ENCODE peak calls at places on chromosomes 12 and 14, in ten cellular contexts. One of them, this sample, is unnamed.

GRCh38 chr12:27531916-27532315 is 7.9 kb downstream of the PPFIBP1 start:
- DNase-seq in OCI-LY7: no peak
- DNase-seq in neural progenitor cell: no peak
- DNase-seq in uterus: no peak
- DNase-seq in body of pancreas: peak; percentile 21
- DNase-seq in HCT116: no peak
- DNase-seq in right lobe of liver: no peak
- DNase-seq in neuronal stem cell: no peak
- DNase-seq in A549: no peak
- DNase-seq in sigmoid colon: no peak
- DNase-seq in this sample: no peak

GRCh38 chr14:79740043-79740442 is 471.3 kb downstream of the DIO2 start:
- DNase-seq in OCI-LY7: no peak
- DNase-seq in neural progenitor cell: peak; percentile 53
- DNase-seq in uterus: no peak
- DNase-seq in body of pancreas: no peak
- DNase-seq in HCT116: no peak
- DNase-seq in right lobe of liver: no peak
- DNase-seq in neuronal stem cell: peak; percentile 40
- DNase-seq in A549: no peak
- DNase-seq in sigmoid colon: no peak
- DNase-seq in this sample: no peak

GRCh38 chr12:111093428-111094142 is 173.2 kb upstream of the MYL2 start:
- DNase-seq in OCI-LY7: peak; percentile 70
- DNase-seq in neural progenitor cell: no peak
- DNase-seq in uterus: no peak
- DNase-seq in body of pancreas: no peak
- DNase-seq in HCT116: no peak
- DNase-seq in right lobe of liver: no peak
- DNase-seq in neuronal stem cell: no peak
- DNase-seq in A549: no peak
- DNase-seq in sigmoid colon: no peak
- DNase-seq in this sample: no peak

GRCh38 chr14:68215628-68216027 is 396.0 kb downstream of the RAD51B start:
- DNase-seq in OCI-LY7: peak; percentile 7
- DNase-seq in neural progenitor cell: no peak
- DNase-seq in uterus: no peak
- DNase-seq in body of pancreas: no peak
- DNase-seq in HCT116: no peak
- DNase-seq in right lobe of liver: no peak
- DNase-seq in neuronal stem cell: no peak
- DNase-seq in A549: no peak
- DNase-seq in sigmoid colon: no peak
- DNase-seq in this sample: no peak

GRCh38 chr12:58066296-58066695 is 124.9 kb downstream of the ATP23 start:
- DNase-seq in OCI-LY7: no peak
- DNase-seq in neural progenitor cell: no peak
- DNase-seq in uterus: no peak
- DNase-seq in body of pancreas: no peak
- DNase-seq in HCT116: no peak
- DNase-seq in right lobe of liver: no peak
- DNase-seq in neuronal stem cell: no peak
- DNase-seq in A549: no peak
- DNase-seq in sigmoid colon: no peak
- DNase-seq in this sample: no peak

GRCh38 chr12:52383331-52383730 is 2.1 kb downstream of the KRT84 start:
- DNase-seq in OCI-LY7: no peak
- DNase-seq in neural progenitor cell: no peak
- DNase-seq in uterus: no peak
- DNase-seq in body of pancreas: no peak
- DNase-seq in HCT116: no peak
- DNase-seq in right lobe of liver: no peak
- DNase-seq in neuronal stem cell: no peak
- DNase-seq in A549: no peak
- DNase-seq in sigmoid colon: no peak
- DNase-seq in this sample: no peak

GRCh38 chr12:104575442-104575841 is 118.7 kb downstream of the CHST11 start:
- DNase-seq in OCI-LY7: peak; percentile 79
- DNase-seq in neural progenitor cell: no peak
- DNase-seq in uterus: no peak
- DNase-seq in body of pancreas: no peak
- DNase-seq in HCT116: no peak
- DNase-seq in right lobe of liver: no peak
- DNase-seq in neuronal stem cell: no peak
- DNase-seq in A549: no peak
- DNase-seq in sigmoid colon: no peak
- DNase-seq in this sample: no peak

GRCh38 chr14:33493990-33494389 is 456.9 kb downstream of the EGLN3 start:
- DNase-seq in OCI-LY7: no peak
- DNase-seq in neural progenitor cell: no peak
- DNase-seq in uterus: no peak
- DNase-seq in body of pancreas: no peak
- DNase-seq in HCT116: no peak
- DNase-seq in right lobe of liver: no peak
- DNase-seq in neuronal stem cell: no peak
- DNase-seq in A549: no peak
- DNase-seq in sigmoid colon: no peak
- DNase-seq in this sample: no peak

GRCh38 chr12:88142610-88142991 is 494 bp downstream of the TMTC3 start:
- DNase-seq in OCI-LY7: peak; percentile 24
- DNase-seq in neural progenitor cell: peak; percentile 40
- DNase-seq in uterus: peak; percentile 22
- DNase-seq in body of pancreas: peak; percentile 17
- DNase-seq in HCT116: no peak
- DNase-seq in right lobe of liver: peak; percentile 59
- DNase-seq in neuronal stem cell: no peak
- DNase-seq in A549: no peak
- DNase-seq in sigmoid colon: peak; percentile 68
- DNase-seq in this sample: peak; percentile 37

GRCh38 chr12:65891219-65891618 is 66.9 kb downstream of the HMGA2 start:
- DNase-seq in OCI-LY7: no peak
- DNase-seq in neural progenitor cell: no peak
- DNase-seq in uterus: no peak
- DNase-seq in body of pancreas: no peak
- DNase-seq in HCT116: no peak
- DNase-seq in right lobe of liver: no peak
- DNase-seq in neuronal stem cell: no peak
- DNase-seq in A549: no peak
- DNase-seq in sigmoid colon: no peak
- DNase-seq in this sample: no peak

GRCh38 chr12:65892905-65893304 is 68.6 kb downstream of the HMGA2 start:
- DNase-seq in OCI-LY7: no peak
- DNase-seq in neural progenitor cell: no peak
- DNase-seq in uterus: no peak
- DNase-seq in body of pancreas: no peak
- DNase-seq in HCT116: no peak
- DNase-seq in right lobe of liver: no peak
- DNase-seq in neuronal stem cell: no peak
- DNase-seq in A549: no peak
- DNase-seq in sigmoid colon: no peak
- DNase-seq in this sample: no peak

GRCh38 chr12:65894127-65894526 is 69.8 kb downstream of the HMGA2 start:
- DNase-seq in OCI-LY7: no peak
- DNase-seq in neural progenitor cell: no peak
- DNase-seq in uterus: no peak
- DNase-seq in body of pancreas: no peak
- DNase-seq in HCT116: no peak
- DNase-seq in right lobe of liver: no peak
- DNase-seq in neuronal stem cell: no peak
- DNase-seq in A549: no peak
- DNase-seq in sigmoid colon: no peak
- DNase-seq in this sample: no peak

GRCh38 chr12:65894624-65895023 is 70.3 kb downstream of the HMGA2 start:
- DNase-seq in OCI-LY7: no peak
- DNase-seq in neural progenitor cell: no peak
- DNase-seq in uterus: no peak
- DNase-seq in body of pancreas: no peak
- DNase-seq in HCT116: no peak
- DNase-seq in right lobe of liver: no peak
- DNase-seq in neuronal stem cell: no peak
- DNase-seq in A549: no peak
- DNase-seq in sigmoid colon: no peak
- DNase-seq in this sample: no peak

DNA sequence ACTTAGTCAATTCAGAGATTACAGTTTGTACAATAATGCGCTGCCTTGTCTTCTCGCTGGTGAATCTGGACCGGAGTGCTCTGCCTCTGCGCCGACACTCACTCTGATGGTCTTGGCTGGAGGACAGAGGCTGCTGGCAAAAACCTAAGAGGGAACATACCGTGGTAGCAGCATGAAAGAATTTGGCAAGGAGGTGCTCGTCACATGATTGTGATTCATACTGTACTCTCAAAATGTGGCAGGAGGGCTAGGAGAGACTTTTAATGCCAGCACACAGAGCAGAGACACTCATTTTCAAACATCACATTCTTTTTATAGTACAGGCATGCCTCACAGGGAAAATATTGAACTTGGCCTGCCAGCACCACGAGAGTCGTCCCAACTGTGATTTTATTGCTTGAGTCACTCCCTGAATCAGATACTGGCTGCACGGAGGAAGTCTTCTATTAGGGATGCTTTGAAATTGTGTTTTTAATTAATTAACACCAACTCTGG is 67.8 kb downstream of the HMGA2 start:
- DNase-seq in OCI-LY7: no peak
- DNase-seq in neural progenitor cell: no peak
- DNase-seq in uterus: peak; percentile 82
- DNase-seq in body of pancreas: peak; percentile 66
- DNase-seq in HCT116: peak; percentile 80
- DNase-seq in right lobe of liver: no peak
- DNase-seq in neuronal stem cell: no peak
- DNase-seq in A549: peak; percentile 64
- DNase-seq in sigmoid colon: peak; percentile 94
- DNase-seq in this sample: peak; percentile 76
- H3K27ac ChIP-seq in OCI-LY7: no peak overlapping the region
- H3K27ac ChIP-seq in neural progenitor cell: peak overlapping the region; percentile 99
- H3K27ac ChIP-seq in uterus: peak overlapping the region; percentile 46
- H3K27ac ChIP-seq in body of pancreas: peak overlapping the region; percentile 63
- H3K27ac ChIP-seq in HCT116: peak overlapping the region; percentile 83
- H3K27ac ChIP-seq in right lobe of liver: no peak overlapping the region
- H3K27ac ChIP-seq in neuronal stem cell: no peak overlapping the region
- H3K27ac ChIP-seq in A549: peak overlapping the region; percentile 66
- H3K27ac ChIP-seq in sigmoid colon: peak overlapping the region; percentile 68
- H3K27ac ChIP-seq in this sample: peak overlapping the region; percentile 85

DNA sequence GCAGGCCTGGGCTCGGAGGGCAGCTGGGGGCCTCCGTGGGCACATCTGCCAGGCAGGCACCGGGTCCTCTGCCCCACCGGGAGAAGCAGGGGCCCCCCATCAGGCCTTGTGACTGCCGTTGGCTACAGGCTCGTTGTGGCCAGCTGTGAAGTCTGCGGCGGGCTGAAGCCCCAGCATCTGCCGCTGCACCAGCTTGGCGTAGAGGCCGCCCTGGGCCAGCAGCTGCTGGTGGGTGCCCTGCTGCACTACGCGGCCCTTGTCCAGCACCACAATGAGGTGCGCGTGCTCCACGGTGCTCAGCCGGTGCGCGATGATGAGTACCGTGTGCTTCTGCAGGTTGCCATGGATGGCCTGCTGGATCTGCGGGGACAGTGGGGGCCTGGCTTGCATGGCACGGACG is 33.9 kb upstream of the VPS37B start:
- DNase-seq in OCI-LY7: no peak
- DNase-seq in neural progenitor cell: no peak
- DNase-seq in uterus: no peak
- DNase-seq in body of pancreas: no peak
- DNase-seq in HCT116: no peak
- DNase-seq in right lobe of liver: no peak
- DNase-seq in neuronal stem cell: no peak
- DNase-seq in A549: no peak
- DNase-seq in sigmoid colon: no peak
- DNase-seq in this sample: no peak
- H3K4me1 ChIP-seq in OCI-LY7: peaks cover 22% of the 10 kb centered on the region
- H3K4me1 ChIP-seq in neural progenitor cell: peaks cover 7% of the 10 kb centered on the region
- H3K4me1 ChIP-seq in uterus: no peaks in the 10 kb centered on the region
- H3K4me1 ChIP-seq in body of pancreas: no peaks in the 10 kb centered on the region
- H3K4me1 ChIP-seq in HCT116: peaks cover 23% of the 10 kb centered on the region
- H3K4me1 ChIP-seq in right lobe of liver: peaks cover 8% of the 10 kb centered on the region
- H3K4me1 ChIP-seq in neuronal stem cell: no peaks in the 10 kb centered on the region
- H3K4me1 ChIP-seq in A549: peaks cover 3% of the 10 kb centered on the region
- H3K4me1 ChIP-seq in sigmoid colon: no peaks in the 10 kb centered on the region
- H3K4me1 ChIP-seq in this sample: no peaks in the 10 kb centered on the region

DNA sequence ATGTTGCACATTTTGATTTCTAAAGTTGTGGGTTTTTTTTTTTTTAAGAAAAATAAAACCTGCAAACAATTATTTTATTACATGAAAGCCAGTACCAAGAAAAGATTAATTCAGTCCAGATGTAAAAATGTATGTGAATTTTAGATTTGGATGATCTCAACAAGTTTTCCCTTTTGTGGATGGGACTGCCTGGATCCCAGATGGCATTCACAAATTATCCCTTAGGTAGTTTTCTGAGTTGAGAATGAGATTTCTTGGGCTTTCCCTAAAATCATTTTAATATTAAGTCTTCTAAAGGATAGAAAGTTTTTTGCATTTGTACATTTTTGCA is 2.8 kb downstream of the FRMD6 start:
- DNase-seq in OCI-LY7: no peak
- DNase-seq in neural progenitor cell: no peak
- DNase-seq in uterus: no peak
- DNase-seq in body of pancreas: no peak
- DNase-seq in HCT116: no peak
- DNase-seq in right lobe of liver: no peak
- DNase-seq in neuronal stem cell: no peak
- DNase-seq in A549: no peak
- DNase-seq in sigmoid colon: no peak
- DNase-seq in this sample: no peak
- H3K4me3 ChIP-seq in OCI-LY7: peak overlapping the region; percentile 87
- H3K4me3 ChIP-seq in neural progenitor cell: no peak overlapping the region
- H3K4me3 ChIP-seq in uterus: peak overlapping the region; percentile 85
- H3K4me3 ChIP-seq in body of pancreas: no peak overlapping the region
- H3K4me3 ChIP-seq in HCT116: no peak overlapping the region
- H3K4me3 ChIP-seq in right lobe of liver: no peak overlapping the region
- H3K4me3 ChIP-seq in neuronal stem cell: no peak overlapping the region
- H3K4me3 ChIP-seq in A549: no peak overlapping the region
- H3K4me3 ChIP-seq in sigmoid colon: no peak overlapping the region
- H3K4me3 ChIP-seq in this sample: no peak overlapping the region

DNA sequence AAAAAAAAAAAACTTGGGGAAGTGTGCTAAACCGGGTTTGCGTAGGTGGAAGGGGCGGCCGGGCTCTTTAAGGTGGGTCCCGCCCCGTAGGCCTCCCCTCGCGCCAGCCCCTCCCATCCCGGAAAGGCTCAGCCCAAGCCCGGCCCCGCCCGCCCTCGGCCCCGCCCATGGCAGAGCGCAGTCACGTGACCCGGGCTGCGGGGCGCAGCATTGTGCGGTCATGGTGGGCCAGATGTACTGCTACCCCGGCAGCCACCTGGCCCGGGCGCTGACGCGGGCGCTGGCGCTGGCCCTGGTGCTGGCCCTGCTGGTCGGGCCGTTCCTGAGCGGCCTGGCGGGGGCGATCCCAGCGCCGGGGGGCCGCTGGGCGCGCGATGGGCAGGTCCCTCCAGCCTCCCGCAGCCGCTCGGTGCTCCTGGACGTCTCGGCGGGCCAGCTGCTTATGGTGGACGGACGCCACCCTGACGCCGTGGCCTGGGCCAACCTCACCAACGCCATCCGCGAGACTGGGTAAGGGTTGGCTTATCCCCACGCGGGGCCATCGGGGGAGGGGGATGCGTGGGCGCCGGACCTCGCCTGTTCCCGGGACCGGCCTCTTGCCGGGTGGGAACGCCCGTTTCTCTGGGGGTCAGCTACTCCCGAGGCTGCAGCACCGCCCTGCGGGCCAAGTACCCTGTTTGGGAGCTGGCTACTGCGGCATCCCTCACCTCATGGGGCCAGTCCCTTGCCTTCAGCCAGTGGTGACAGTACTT is at the start of gene PLBD2:
- DNase-seq in OCI-LY7: peak; percentile 96
- DNase-seq in neural progenitor cell: peak; percentile 98
- DNase-seq in uterus: peak; percentile 96
- DNase-seq in body of pancreas: peak; percentile 97
- DNase-seq in HCT116: peak; percentile 82
- DNase-seq in right lobe of liver: peak; percentile 97
- DNase-seq in neuronal stem cell: peak; percentile 89
- DNase-seq in A549: peak; percentile 93
- DNase-seq in sigmoid colon: peak; percentile 97
- DNase-seq in this sample: peak; percentile 94
- H3K27ac ChIP-seq in OCI-LY7: no peak within 1 kb of the TSS
- H3K27ac ChIP-seq in neural progenitor cell: no peak within 1 kb of the TSS
- H3K27ac ChIP-seq in uterus: peak within 1 kb of the TSS; percentile 88
- H3K27ac ChIP-seq in body of pancreas: peak within 1 kb of the TSS; percentile 86
- H3K27ac ChIP-seq in HCT116: peak within 1 kb of the TSS; percentile 85
- H3K27ac ChIP-seq in right lobe of liver: peak within 1 kb of the TSS; percentile 78
- H3K27ac ChIP-seq in neuronal stem cell: no peak within 1 kb of the TSS
- H3K27ac ChIP-seq in A549: peak within 1 kb of the TSS; percentile 79
- H3K27ac ChIP-seq in sigmoid colon: peak within 1 kb of the TSS; percentile 85
- H3K27ac ChIP-seq in this sample: peak within 1 kb of the TSS; percentile 94

This sample was measured in lung.